ENCODE peak calls at places on chromosomes 7 and 10, in five cellular contexts. G is brain microvascular endothelial cell, D is GM23248, O is WERI-Rb-1, B is Caco-2. L is an unnamed sample.

GRCh38 chr10:43294241-43294658 is 27.4 kb upstream of the RASGEF1A start:
- DNase-seq in G (no peak), D (no peak), O (no peak), B (no peak), L (no peak)

GRCh38 chr10:13347235-13348156 is 597 bp downstream of the SEPHS1 start:
- DNase-seq in G (peak; percentile 24), D (peak; percentile 90), O (peak; percentile 72), B (peak; percentile 86), L (peak; percentile 67)

GRCh38 chr7:37037286-37037685 is 313.0 kb upstream of the AOAH start:
- DNase-seq in G (no peak), D (no peak), O (no peak), B (no peak), L (no peak)

GRCh38 chr10:1043532-1043995 is 5.4 kb downstream of the IDI1 start:
- DNase-seq in G (no peak), D (no peak), O (no peak), B (no peak), L (no peak)

GRCh38 chr10:50885097-50885859 is at the start of gene A1CF:
- DNase-seq in G (no peak), D (no peak), O (no peak), B (peak; percentile 53), L (peak; percentile 4)

GRCh38 chr7:154338709-154339108 is 286.5 kb downstream of the DPP6 start:
- DNase-seq in G (no peak), D (no peak), O (no peak), B (no peak), L (no peak)

GRCh38 chr7:95608344-95609173 is 12.2 kb upstream of the PDK4 start:
- DNase-seq in G (peak; percentile 93), D (peak; percentile 96), O (peak; percentile 64), B (peak; percentile 95), L (peak; percentile 100)

GRCh38 chr7:72007018-72007417 is 405.1 kb downstream of the CALN1 start:
- DNase-seq in G (no peak), D (no peak), O (no peak), B (no peak), L (no peak)

GRCh38 chr7:90749774-90750173 is 153.7 kb downstream of the CDK14 start:
- DNase-seq in G (peak; percentile 34), D (no peak), O (peak; percentile 10), B (peak; percentile 51), L (no peak)

GRCh38 chr7:137953692-137954470 is 48.0 kb downstream of the CREB3L2 start:
- DNase-seq in G (peak; percentile 82), D (peak; percentile 84), O (peak; percentile 31), B (peak; percentile 79), L (peak; percentile 99)

DNA sequence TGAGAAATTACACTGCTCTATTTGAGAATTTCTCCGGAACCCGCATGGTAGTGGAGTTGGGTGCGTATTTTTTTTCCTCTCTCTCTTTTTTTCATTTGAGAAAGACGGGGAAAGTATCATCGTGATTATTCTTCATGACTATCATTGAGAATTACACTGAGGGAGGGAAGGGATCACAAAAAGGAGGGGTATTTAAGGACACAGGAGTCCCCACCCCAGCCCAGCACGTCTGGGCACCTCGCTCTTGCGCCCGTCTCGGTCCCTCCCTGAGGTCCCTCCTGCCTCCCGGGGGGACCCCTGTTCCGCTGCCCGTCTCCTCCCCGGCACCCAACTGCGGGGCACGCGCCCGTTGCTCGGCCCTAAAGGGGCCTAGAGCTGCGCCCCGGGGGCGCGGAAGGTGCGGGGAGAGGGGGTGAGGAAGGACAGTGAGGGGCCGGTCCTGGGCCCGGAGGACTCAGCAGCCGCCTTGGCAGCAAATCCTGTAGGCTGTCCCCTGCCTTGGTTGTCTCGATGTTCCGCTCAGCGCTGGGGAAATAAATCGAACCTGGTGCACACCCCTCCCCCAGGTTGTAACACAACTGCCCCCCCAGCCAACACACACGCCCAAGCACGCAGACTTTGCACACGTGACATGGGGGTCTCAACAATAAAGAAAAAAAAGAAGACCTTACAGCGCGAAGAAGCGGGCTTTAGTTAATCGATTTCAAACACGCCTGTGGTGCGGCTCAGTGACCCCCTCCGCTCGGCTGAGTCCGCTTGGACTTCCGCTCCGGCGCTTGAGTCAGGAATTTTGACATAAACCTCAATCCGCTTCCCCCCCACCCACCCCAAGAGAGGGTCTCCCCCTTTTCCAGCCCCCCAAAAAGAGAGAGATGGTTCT is 18.6 kb upstream of the GATA3 start:
- DNase-seq in G (no peak), D (no peak), O (no peak), B (no peak), L (no peak)
- H3K4me3 ChIP-seq in G (no peak overlapping the region), D (no peak overlapping the region), O (no peak overlapping the region), B (no peak overlapping the region), L (peak overlapping the region; percentile 34)

GRCh38 chr10:89535185-89536012 is at the start of gene SLC16A12:
- DNase-seq in G (no peak), D (no peak), O (peak; percentile 76), B (no peak), L (peak; percentile 23)

GRCh38 chr10:89537361-89537760 is 2.0 kb upstream of the SLC16A12 start:
- DNase-seq in G (no peak), D (no peak), O (no peak), B (no peak), L (no peak)

GRCh38 chr10:89534826-89535166 is 598 bp downstream of the SLC16A12 start:
- DNase-seq in G (no peak), D (no peak), O (no peak), B (no peak), L (no peak)

GRCh38 chr10:89532476-89532875 is 2.9 kb downstream of the SLC16A12 start:
- DNase-seq in G (no peak), D (no peak), O (no peak), B (no peak), L (no peak)

GRCh38 chr10:89536013-89536354 is 590 bp upstream of the SLC16A12 start:
- DNase-seq in G (no peak), D (no peak), O (no peak), B (no peak), L (no peak)
- H3K4me3 ChIP-seq in G (peak overlapping the region; percentile 62), D (no peak overlapping the region), O (peak overlapping the region; percentile 58), B (peak overlapping the region; percentile 15), L (peak overlapping the region; percentile 55)

DNA sequence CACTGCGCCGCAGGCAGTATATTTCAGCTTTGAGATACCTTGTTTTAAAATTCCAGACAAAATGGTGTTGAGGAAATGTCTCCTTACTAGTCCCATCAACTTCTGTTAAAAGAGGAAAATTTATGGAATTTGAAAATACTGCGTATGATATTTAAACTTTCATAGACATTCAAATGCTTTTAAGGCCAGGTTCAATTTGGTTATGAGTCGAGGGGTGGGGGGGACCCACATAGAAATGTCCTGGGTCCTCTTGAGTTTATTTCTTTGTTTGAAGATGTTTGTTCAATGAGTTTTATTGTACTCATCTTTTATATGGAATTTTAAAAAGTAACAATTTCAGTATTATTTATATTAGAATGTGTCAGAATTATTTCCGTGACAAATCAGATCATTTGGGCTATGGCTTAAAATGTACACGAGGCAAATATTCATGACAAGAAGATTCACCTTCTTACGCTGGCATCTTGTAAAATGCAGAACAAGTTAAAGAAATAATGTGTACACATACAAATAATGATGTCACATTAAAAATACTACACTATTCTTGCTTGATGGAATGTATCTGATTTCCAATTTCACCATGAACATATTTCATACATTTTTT is 1.3 kb downstream of the IKZF1 start:
- DNase-seq in G (no peak), D (no peak), O (no peak), B (no peak), L (no peak)
- H3K4me3 ChIP-seq in G (no peak overlapping the region), D (no peak overlapping the region), O (no peak overlapping the region), B (no peak overlapping the region), L (no peak overlapping the region)

GRCh38 chr7:35695628-35695888 is 623 bp upstream of the HERPUD2 start:
- DNase-seq in G (no peak), D (no peak), O (no peak), B (no peak), L (no peak)

GRCh38 chr7:35694784-35695627 is at the start of gene HERPUD2:
- DNase-seq in G (peak; percentile 82), D (peak; percentile 94), O (peak; percentile 94), B (peak; percentile 98), L (peak; percentile 99)

GRCh38 chr7:35694161-35694783 is 663 bp downstream of the HERPUD2 start:
- DNase-seq in G (peak; percentile 17), D (peak; percentile 55), O (no peak), B (no peak), L (no peak)

GRCh38 chr7:35695987-35696386 is 1.1 kb upstream of the HERPUD2 start:
- DNase-seq in G (no peak), D (no peak), O (no peak), B (no peak), L (no peak)

DNA sequence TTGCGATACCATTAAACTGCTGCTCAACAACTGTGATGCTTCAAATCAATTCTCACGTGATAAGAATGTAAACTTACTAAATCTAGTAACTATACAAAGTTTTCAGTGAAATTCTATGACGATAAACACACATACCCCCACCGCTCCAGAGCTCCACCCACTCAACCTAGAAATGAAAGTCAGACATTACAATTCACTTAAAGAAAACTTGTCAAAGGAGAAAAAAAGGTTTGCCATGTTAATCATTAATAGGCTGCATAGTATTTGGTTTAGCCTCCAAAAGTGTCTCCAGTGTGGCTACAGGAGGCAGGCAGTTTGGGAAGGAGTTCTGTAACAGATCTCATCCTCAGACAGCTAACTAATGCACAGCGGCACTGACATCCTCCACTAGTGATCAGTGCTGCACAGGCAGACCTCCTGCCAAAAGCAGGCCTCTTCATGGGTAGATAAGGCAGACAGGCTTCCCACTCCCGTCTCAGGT is 3.1 kb downstream of the HERPUD2 start:
- DNase-seq in G (no peak), D (peak; percentile 16), O (no peak), B (no peak), L (no peak)
- H3K4me3 ChIP-seq in G (no peak overlapping the region), D (peak overlapping the region; percentile 96), O (no peak overlapping the region), B (no peak overlapping the region), L (no peak overlapping the region)

GRCh38 chr7:100570954-100571828 is 2.5 kb downstream of the SAP25 start:
- DNase-seq in G (no peak), D (no peak), O (no peak), B (no peak), L (peak; percentile 10)
- H3K4me3 ChIP-seq in G (no peak overlapping the region), D (no peak overlapping the region), O (no peak overlapping the region), B (no peak overlapping the region), L (no peak overlapping the region)

GRCh38 chr7:150324366-150324961 is 1.1 kb upstream of the ACTR3C start:
- DNase-seq in G (no peak), D (no peak), O (no peak), B (no peak), L (no peak)
- H3K4me3 ChIP-seq in G (no peak overlapping the region), D (no peak overlapping the region), O (peak overlapping the region; percentile 87), B (peak overlapping the region; percentile 93), L (no peak overlapping the region)

DNA sequence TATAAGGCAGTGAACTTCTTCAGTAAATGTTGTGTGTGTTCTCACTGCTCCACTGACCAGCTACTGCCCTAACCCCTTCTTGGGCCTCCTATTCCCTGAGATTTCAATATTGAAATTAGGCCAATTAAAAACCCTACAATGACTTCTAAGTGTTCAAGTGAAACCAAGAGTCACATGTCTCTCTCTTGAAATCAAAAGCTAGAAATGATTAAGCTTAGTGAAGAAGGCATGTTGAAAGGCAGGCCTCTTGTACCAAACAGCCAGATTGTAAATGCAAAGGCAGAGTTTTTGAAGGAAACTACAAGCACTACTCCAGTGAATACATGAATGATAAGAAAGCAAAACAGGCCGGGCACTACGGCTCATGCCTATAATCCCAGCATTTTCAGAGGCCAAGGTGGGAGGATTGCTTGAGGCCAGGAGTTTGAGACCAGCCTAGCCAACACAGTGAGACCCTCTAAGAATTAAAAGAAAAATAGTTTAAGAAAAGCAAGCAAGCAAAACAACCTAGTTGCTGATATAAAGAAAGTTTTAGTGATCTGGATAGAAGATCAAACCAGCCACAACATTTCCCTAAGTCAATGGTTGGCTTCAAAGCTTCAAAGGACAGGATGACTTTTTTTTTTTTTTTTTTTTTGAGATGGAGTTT is 22.3 kb downstream of the BRAF start:
- DNase-seq in G (no peak), D (no peak), O (no peak), B (no peak), L (no peak)
- H3K4me3 ChIP-seq in G (no peak overlapping the region), D (no peak overlapping the region), O (no peak overlapping the region), B (no peak overlapping the region), L (no peak overlapping the region)